ENCODE peak calls at places on chromosomes 3 and 15, in five cellular contexts. Z, R, D, P and N are unnamed samples.
A peak's percentile ranks its signal among the peaks of the same experiment; 100 is the strongest.

GRCh38 chr15:65862682-65863081 is 6.6 kb upstream of the RAB11A start:
- DNase-seq in Z (peak; percentile 15), R (peak; percentile 98), D (no peak), P (no peak), N (no peak)

GRCh38 chr3:157436583-157437300 is at the start of gene PTX3:
- DNase-seq in Z (no peak), R (peak; percentile 37), D (peak; percentile 44), P (no peak), N (no peak)

GRCh38 chr15:68699124-68699880 is 120.5 kb downstream of the CORO2B start:
- DNase-seq in Z (no peak), R (no peak), D (no peak), P (no peak), N (no peak)

GRCh38 chr15:44381223-44381622 is 46.2 kb upstream of the CTDSPL2 start:
- DNase-seq in Z (no peak), R (no peak), D (no peak), P (no peak), N (no peak)

GRCh38 chr3:191958980-191959671 is 498.2 kb downstream of the PYDC2 start:
- DNase-seq in Z (no peak), R (no peak), D (no peak), P (no peak), N (no peak)

GRCh38 chr15:30922469-30923311 is 19.0 kb downstream of the FAN1 start:
- DNase-seq in Z (no peak), R (peak; percentile 98), D (no peak), P (no peak), N (no peak)

GRCh38 chr3:143235614-143236204 is 116.1 kb downstream of the CHST2 start:
- DNase-seq in Z (no peak), R (no peak), D (no peak), P (no peak), N (no peak)

GRCh38 chr15:39691229-39691628 is 91.4 kb downstream of the FSIP1 start:
- DNase-seq in Z (no peak), R (no peak), D (no peak), P (no peak), N (no peak)

GRCh38 chr3:131553495-131554247 is 50.9 kb upstream of the MRPL3 start:
- DNase-seq in Z (no peak), R (no peak), D (no peak), P (no peak), N (no peak)

GRCh38 chr3:39809995-39810595 is 686 bp downstream of the MYRIP start:
- DNase-seq in Z (no peak), R (peak; percentile 28), D (no peak), P (no peak), N (no peak)